ENCODE peak calls at places on chromosomes 5 and 9, in four cellular contexts. Q is ELR, B is astrocyte of the spinal cord, M is AML-193. K is an unnamed sample.

GRCh38 chr5:173972844-173973613 is 15.9 kb upstream of the C5orf47 start:
- DNase-seq in B (peak), M (peak), Q (peak), K (peak)

GRCh38 chr5:177005619-177006264 is 837 bp downstream of the UIMC1 start:
- DNase-seq in M (peak), Q (peak), B (peak), K (peak)

GRCh38 chr9:100521282-100521681 is 48.3 kb downstream of the TMEFF1 start:
- DNase-seq in Q (no peak), M (no peak), B (no peak), K (no peak)

GRCh38 chr9:128416432-128417019 is 4.1 kb upstream of the CERCAM start:
- DNase-seq in B (no peak), M (no peak), Q (no peak), K (peak)

GRCh38 chr9:88387035-88387732 is 1.1 kb upstream of the SPIN1 start:
- DNase-seq in Q (peak), B (peak), M (no peak), K (peak)

GRCh38 chr5:169945831-169946261 is 34.4 kb downstream of the INSYN2B start:
- DNase-seq in M (no peak), B (peak), Q (peak), K (peak)

GRCh38 chr5:31364881-31365636 is 166.8 kb downstream of the DROSHA start:
- DNase-seq in Q (peak), M (no peak), B (peak), K (no peak)

GRCh38 chr9:11500780-11501179 is 888.0 kb upstream of the PTPRD start:
- DNase-seq in B (no peak), Q (no peak), M (no peak), K (no peak)

GRCh38 chr9:130846487-130847305 is 11.6 kb downstream of the ABL1 start:
- DNase-seq in B (peak), M (no peak), Q (peak), K (peak)

GRCh38 chr9:122370303-122370702 is 521 bp upstream of the PTGS1 start:
- DNase-seq in Q (peak), B (no peak), M (peak), K (no peak)

GRCh38 chr9:83200531-83200930 is 137.6 kb upstream of the RASEF start:
- DNase-seq in M (no peak), B (no peak), Q (no peak), K (no peak)

GRCh38 chr5:93598141-93598996 is 15.3 kb downstream of the NR2F1 start:
- DNase-seq in B (peak), Q (no peak), M (no peak), K (no peak)

GRCh38 chr5:95111141-95111540 is 173.8 kb downstream of the MCTP1 start:
- DNase-seq in M (no peak), B (no peak), Q (no peak), K (no peak)

GRCh38 chr5:27191786-27192505 is 153.6 kb upstream of the CDH9 start:
- DNase-seq in Q (peak), M (no peak), B (peak), K (no peak)

GRCh38 chr5:143898914-143899591 is 87.1 kb downstream of the HMHB1 start:
- DNase-seq in Q (no peak), B (no peak), M (no peak), K (no peak)

GRCh38 chr5:180330810-180331646 is 22.1 kb downstream of the GFPT2 start:
- DNase-seq in M (no peak), Q (peak), B (peak), K (no peak)

GRCh38 chr5:143435207-143435657 is 31.7 kb upstream of the NR3C1 start:
- DNase-seq in B (no peak), Q (no peak), M (peak), K (no peak)

GRCh38 chr5:100903036-100903887 is at the start of gene ST8SIA4:
- DNase-seq in Q (peak), M (peak), B (peak), K (peak)

GRCh38 chr9:89885156-89885555 is 280.3 kb downstream of the GADD45G start:
- DNase-seq in B (no peak), Q (no peak), M (no peak), K (no peak)

GRCh38 chr5:151095341-151096000 is 14.6 kb upstream of the TNIP1 start:
- DNase-seq in Q (peak), M (no peak), B (peak), K (no peak)

GRCh38 chr5:176803943-176804498 is 6.3 kb upstream of the UNC5A start:
- DNase-seq in Q (no peak), M (no peak), B (peak), K (no peak)

GRCh38 chr5:169374761-169375160 is 73.8 kb upstream of the SLIT3 start:
- DNase-seq in M (no peak), B (no peak), Q (peak), K (no peak)

GRCh38 chr9:137485343-137486140 is 26.4 kb upstream of the NSMF start:
- DNase-seq in Q (no peak), M (no peak), B (no peak), K (no peak)

GRCh38 chr5:177132504-177133118 is 962 bp upstream of the NSD1 start:
- DNase-seq in B (no peak), M (no peak), Q (no peak), K (no peak)

GRCh38 chr5:62124266-62124665 is 181.7 kb upstream of the KIF2A start:
- DNase-seq in M (no peak), B (no peak), Q (no peak), K (no peak)

GRCh38 chr9:98765276-98765675 is 31.1 kb downstream of the ANKS6 start:
- DNase-seq in Q (no peak), B (no peak), M (no peak), K (no peak)

GRCh38 chr9:2639786-2640185 is 18.2 kb downstream of the VLDLR start:
- DNase-seq in B (no peak), M (no peak), Q (no peak), K (no peak)

GRCh38 chr5:179266291-179267070 is 78.8 kb downstream of the ADAMTS2 start:
- DNase-seq in B (no peak), M (no peak), Q (peak), K (no peak)

GRCh38 chr9:111910428-111910827 is 13.8 kb downstream of the UGCG start:
- DNase-seq in Q (no peak), M (no peak), B (no peak), K (no peak)

GRCh38 chr5:83895860-83896259 is 175.2 kb upstream of the HAPLN1 start:
- DNase-seq in M (no peak), B (peak), Q (peak), K (no peak)

GRCh38 chr9:96638606-96639364 is 16.3 kb downstream of the PRXL2C start:
- DNase-seq in M (no peak), Q (peak), B (no peak), K (no peak)

GRCh38 chr9:104866186-104866585 is 61.8 kb downstream of the ABCA1 start:
- DNase-seq in Q (peak), B (peak), M (no peak), K (no peak)

GRCh38 chr9:77291714-77292113 is 114.4 kb downstream of the VPS13A start:
- DNase-seq in M (peak), Q (peak), B (no peak), K (peak)

GRCh38 chr9:127574089-127574921 is 37.8 kb upstream of the STXBP1 start:
- DNase-seq in Q (peak), B (peak), M (no peak), K (no peak)

GRCh38 chr9:82488319-82488701 is 499.7 kb downstream of the SPATA31D1 start:
- DNase-seq in M (no peak), B (no peak), Q (no peak), K (no peak)

GRCh38 chr5:108212775-108213346 is 169.0 kb downstream of the FBXL17 start:
- DNase-seq in M (no peak), B (peak), Q (no peak), K (peak)

GRCh38 chr5:179315356-179315890 is 29.8 kb downstream of the ADAMTS2 start:
- DNase-seq in Q (no peak), B (no peak), M (no peak), K (no peak)

GRCh38 chr5:96492654-96493053 is 59.6 kb upstream of the PCSK1 start:
- DNase-seq in Q (peak), B (no peak), M (no peak), K (peak)